ENCODE peak calls at places on chromosomes 2 and 18, in six cellular contexts. M is HT1080, F is Karpas-422, Y is GM12865, K is fibroblast of the aortic adventitia, Q is mucosa of descending colon. S is an unnamed sample.

GRCh38 chr2:197270601-197271000 is 40.0 kb downstream of the ANKRD44 start:
- DNase-seq in M (no peak), F (no peak), Y (no peak), K (no peak), Q (no peak), S (no peak)

GRCh38 chr2:233426619-233427342 is 72.5 kb downstream of the DGKD start:
- DNase-seq in M (peak; percentile 95), F (no peak), Y (no peak), K (peak; percentile 63), Q (no peak), S (peak; percentile 94)

GRCh38 chr2:25418944-25419677 is 77.4 kb upstream of the DNMT3A start:
- DNase-seq in M (no peak), F (peak; percentile 58), Y (peak; percentile 91), K (no peak), Q (no peak), S (no peak)

GRCh38 chr2:164015328-164016123 is 279.7 kb upstream of the FIGN start:
- DNase-seq in M (no peak), F (no peak), Y (peak; percentile 91), K (peak; percentile 29), Q (no peak), S (no peak)

GRCh38 chr2:153311432-153311831 is 167.1 kb downstream of the RPRM start:
- DNase-seq in M (peak; percentile 27), F (no peak), Y (no peak), K (no peak), Q (no peak), S (peak; percentile 39)

GRCh38 chr2:203476881-203477280 is 58.2 kb downstream of the RAPH1 start:
- DNase-seq in M (no peak), F (no peak), Y (no peak), K (no peak), Q (no peak), S (no peak)

GRCh38 chr2:240129311-240129710 is 6.8 kb downstream of the COPS9 start:
- DNase-seq in M (no peak), F (no peak), Y (no peak), K (no peak), Q (no peak), S (no peak)

GRCh38 chr2:112634153-112634873 is 11.4 kb upstream of the SLC20A1 start:
- DNase-seq in M (no peak), F (no peak), Y (peak; percentile 37), K (no peak), Q (no peak), S (no peak)

GRCh38 chr2:138298120-138298814 is 203.3 kb upstream of the SPOPL start:
- DNase-seq in M (no peak), F (no peak), Y (peak; percentile 31), K (no peak), Q (no peak), S (no peak)

GRCh38 chr18:12246849-12247808 is 7.0 kb upstream of the CIDEA start:
- DNase-seq in M (no peak), F (peak; percentile 63), Y (peak; percentile 48), K (no peak), Q (peak; percentile 12), S (no peak)

GRCh38 chr2:188187726-188188125 is 103.9 kb upstream of the GULP1 start:
- DNase-seq in M (no peak), F (no peak), Y (no peak), K (no peak), Q (no peak), S (peak; percentile 41)

GRCh38 chr2:33153008-33153407 is 206.3 kb downstream of the LTBP1 start:
- DNase-seq in M (peak; percentile 44), F (no peak), Y (no peak), K (peak; percentile 79), Q (no peak), S (peak; percentile 7)